ENCODE peak calls at places on chromosomes 13 and 19, in six cellular contexts. One of them, this sample, is unnamed.

GRCh38 chr19:19256072-19256969 is 16.8 kb downstream of the TM6SF2 start:
- DNase-seq in CD8-positive, alpha-beta T cell: no peak
- DNase-seq in IMR-90: no peak
- DNase-seq in ovary: no peak
- DNase-seq in Calu3: no peak
- DNase-seq in colonic mucosa: no peak
- DNase-seq in this sample: no peak

GRCh38 chr19:17409990-17410389 is 4.6 kb upstream of the BST2 start:
- DNase-seq in CD8-positive, alpha-beta T cell: no peak
- DNase-seq in IMR-90: no peak
- DNase-seq in ovary: peak
- DNase-seq in Calu3: no peak
- DNase-seq in colonic mucosa: no peak
- DNase-seq in this sample: no peak

GRCh38 chr19:21812448-21812847 is 23.5 kb downstream of the ZNF43 start:
- DNase-seq in CD8-positive, alpha-beta T cell: no peak
- DNase-seq in IMR-90: no peak
- DNase-seq in ovary: no peak
- DNase-seq in Calu3: no peak
- DNase-seq in colonic mucosa: no peak
- DNase-seq in this sample: no peak

GRCh38 chr13:59356607-59357006 is 807.1 kb downstream of the DIAPH3 start:
- DNase-seq in CD8-positive, alpha-beta T cell: no peak
- DNase-seq in IMR-90: peak
- DNase-seq in ovary: peak
- DNase-seq in Calu3: no peak
- DNase-seq in colonic mucosa: no peak
- DNase-seq in this sample: no peak

GRCh38 chr19:50978772-50979390 is 4.8 kb downstream of the KLK7 start:
- DNase-seq in CD8-positive, alpha-beta T cell: no peak
- DNase-seq in IMR-90: no peak
- DNase-seq in ovary: no peak
- DNase-seq in Calu3: peak
- DNase-seq in colonic mucosa: no peak
- DNase-seq in this sample: no peak

GRCh38 chr19:15507068-15508034 is 974 bp upstream of the CYP4F22 start:
- DNase-seq in CD8-positive, alpha-beta T cell: no peak
- DNase-seq in IMR-90: no peak
- DNase-seq in ovary: no peak
- DNase-seq in Calu3: no peak
- DNase-seq in colonic mucosa: no peak
- DNase-seq in this sample: no peak

GRCh38 chr13:41196011-41196410 is 1.6 kb upstream of the KBTBD7 start:
- DNase-seq in CD8-positive, alpha-beta T cell: no peak
- DNase-seq in IMR-90: no peak
- DNase-seq in ovary: no peak
- DNase-seq in Calu3: no peak
- DNase-seq in colonic mucosa: no peak
- DNase-seq in this sample: no peak

GRCh38 chr13:94947965-94948371 is 235.6 kb upstream of the SOX21 start:
- DNase-seq in CD8-positive, alpha-beta T cell: no peak
- DNase-seq in IMR-90: no peak
- DNase-seq in ovary: no peak
- DNase-seq in Calu3: no peak
- DNase-seq in colonic mucosa: no peak
- DNase-seq in this sample: no peak

GRCh38 chr19:11382898-11383705 is 1.0 kb downstream of the EPOR start:
- DNase-seq in CD8-positive, alpha-beta T cell: no peak
- DNase-seq in IMR-90: no peak
- DNase-seq in ovary: peak
- DNase-seq in Calu3: peak
- DNase-seq in colonic mucosa: peak
- DNase-seq in this sample: peak

GRCh38 chr13:60787083-60787482 is 390.1 kb downstream of the TDRD3 start:
- DNase-seq in CD8-positive, alpha-beta T cell: no peak
- DNase-seq in IMR-90: no peak
- DNase-seq in ovary: no peak
- DNase-seq in Calu3: no peak
- DNase-seq in colonic mucosa: no peak
- DNase-seq in this sample: no peak

GRCh38 chr19:24046550-24046949 is 40.4 kb upstream of the ZNF254 start:
- DNase-seq in CD8-positive, alpha-beta T cell: no peak
- DNase-seq in IMR-90: no peak
- DNase-seq in ovary: no peak
- DNase-seq in Calu3: no peak
- DNase-seq in colonic mucosa: no peak
- DNase-seq in this sample: no peak

GRCh38 chr13:101116381-101116780 is 299.9 kb downstream of the NALCN start:
- DNase-seq in CD8-positive, alpha-beta T cell: no peak
- DNase-seq in IMR-90: no peak
- DNase-seq in ovary: no peak
- DNase-seq in Calu3: no peak
- DNase-seq in colonic mucosa: no peak
- DNase-seq in this sample: no peak

GRCh38 chr13:101115762-101116161 is 300.5 kb downstream of the NALCN start:
- DNase-seq in CD8-positive, alpha-beta T cell: no peak
- DNase-seq in IMR-90: no peak
- DNase-seq in ovary: no peak
- DNase-seq in Calu3: no peak
- DNase-seq in colonic mucosa: no peak
- DNase-seq in this sample: no peak

GRCh38 chr13:101123028-101123427 is 293.3 kb downstream of the NALCN start:
- DNase-seq in CD8-positive, alpha-beta T cell: no peak
- DNase-seq in IMR-90: no peak
- DNase-seq in ovary: no peak
- DNase-seq in Calu3: no peak
- DNase-seq in colonic mucosa: no peak
- DNase-seq in this sample: no peak

GRCh38 chr13:101116826-101117225 is 299.5 kb downstream of the NALCN start:
- DNase-seq in CD8-positive, alpha-beta T cell: no peak
- DNase-seq in IMR-90: no peak
- DNase-seq in ovary: no peak
- DNase-seq in Calu3: no peak
- DNase-seq in colonic mucosa: no peak
- DNase-seq in this sample: no peak

GRCh38 chr13:101121608-101122007 is 294.7 kb downstream of the NALCN start:
- DNase-seq in CD8-positive, alpha-beta T cell: no peak
- DNase-seq in IMR-90: no peak
- DNase-seq in ovary: no peak
- DNase-seq in Calu3: no peak
- DNase-seq in colonic mucosa: no peak
- DNase-seq in this sample: no peak
- TF ChIP-seq CTCF in CD8-positive, alpha-beta T cell: no peak
- TF ChIP-seq CTCF in IMR-90: no peak
- TF ChIP-seq CTCF in ovary: no peak
- TF ChIP-seq CTCF in Calu3: no peak
- TF ChIP-seq CTCF in colonic mucosa: no peak
- TF ChIP-seq CTCF in this sample: no peak

GRCh38 chr13:22049384-22049783 is 378.5 kb downstream of the FGF9 start:
- DNase-seq in CD8-positive, alpha-beta T cell: no peak
- DNase-seq in IMR-90: peak
- DNase-seq in ovary: no peak
- DNase-seq in Calu3: no peak
- DNase-seq in colonic mucosa: no peak
- DNase-seq in this sample: no peak
- TF ChIP-seq CTCF in CD8-positive, alpha-beta T cell: no peak
- TF ChIP-seq CTCF in IMR-90: no peak
- TF ChIP-seq CTCF in ovary: no peak
- TF ChIP-seq CTCF in Calu3: no peak
- TF ChIP-seq CTCF in colonic mucosa: no peak
- TF ChIP-seq CTCF in this sample: no peak

GRCh38 chr19:58007285-58007684 is 4.7 kb upstream of the ZNF606 start:
- DNase-seq in CD8-positive, alpha-beta T cell: no peak
- DNase-seq in IMR-90: no peak
- DNase-seq in ovary: no peak
- DNase-seq in Calu3: no peak
- DNase-seq in colonic mucosa: no peak
- DNase-seq in this sample: no peak
- TF ChIP-seq CTCF in CD8-positive, alpha-beta T cell: no peak
- TF ChIP-seq CTCF in IMR-90: no peak
- TF ChIP-seq CTCF in ovary: no peak
- TF ChIP-seq CTCF in Calu3: no peak
- TF ChIP-seq CTCF in colonic mucosa: no peak
- TF ChIP-seq CTCF in this sample: no peak

GRCh38 chr19:4592445-4592844 is 33.0 kb upstream of the SEMA6B start:
- DNase-seq in CD8-positive, alpha-beta T cell: no peak
- DNase-seq in IMR-90: no peak
- DNase-seq in ovary: no peak
- DNase-seq in Calu3: no peak
- DNase-seq in colonic mucosa: no peak
- DNase-seq in this sample: no peak

GRCh38 chr19:4591296-4591695 is 31.8 kb upstream of the SEMA6B start:
- DNase-seq in CD8-positive, alpha-beta T cell: no peak
- DNase-seq in IMR-90: no peak
- DNase-seq in ovary: no peak
- DNase-seq in Calu3: no peak
- DNase-seq in colonic mucosa: no peak
- DNase-seq in this sample: no peak

GRCh38 chr19:4590559-4590958 is 31.1 kb upstream of the SEMA6B start:
- DNase-seq in CD8-positive, alpha-beta T cell: no peak
- DNase-seq in IMR-90: no peak
- DNase-seq in ovary: no peak
- DNase-seq in Calu3: no peak
- DNase-seq in colonic mucosa: no peak
- DNase-seq in this sample: no peak

GRCh38 chr19:4587527-4587926 is 28.0 kb upstream of the SEMA6B start:
- DNase-seq in CD8-positive, alpha-beta T cell: no peak
- DNase-seq in IMR-90: no peak
- DNase-seq in ovary: no peak
- DNase-seq in Calu3: no peak
- DNase-seq in colonic mucosa: no peak
- DNase-seq in this sample: no peak

GRCh38 chr19:4589579-4590410 is 30.3 kb upstream of the SEMA6B start:
- DNase-seq in CD8-positive, alpha-beta T cell: no peak
- DNase-seq in IMR-90: no peak
- DNase-seq in ovary: no peak
- DNase-seq in Calu3: peak
- DNase-seq in colonic mucosa: no peak
- DNase-seq in this sample: peak
- TF ChIP-seq CTCF in CD8-positive, alpha-beta T cell: no peak
- TF ChIP-seq CTCF in IMR-90: peak
- TF ChIP-seq CTCF in ovary: no peak
- TF ChIP-seq CTCF in Calu3: peak
- TF ChIP-seq CTCF in colonic mucosa: no peak
- TF ChIP-seq CTCF in this sample: peak